ENCODE peak calls at places on chromosomes 5 and 9, in seven cellular contexts. C is cardiac muscle cell, E is hippocampal formation, S is H1, B is occipital lobe, M is midbrain, V is brain microvascular endothelial cell. Q is an unnamed sample.
A peak's percentile ranks its signal among the peaks of the same experiment; 100 is the strongest.

GRCh38 chr9:2459756-2460155 is 161.8 kb upstream of the VLDLR start:
- DNase-seq in C (no peak), E (peak; percentile 68), S (no peak), B (peak; percentile 51), M (peak; percentile 24), V (no peak), Q (peak; percentile 77)

GRCh38 chr9:122619996-122620395 is 5.5 kb downstream of the OR1Q1 start:
- DNase-seq in C (no peak), E (no peak), S (no peak), B (no peak), M (no peak), V (no peak), Q (no peak)

GRCh38 chr5:41510176-41510831 is at the start of gene PLCXD3:
- DNase-seq in C (peak; percentile 67), E (no peak), S (no peak), B (peak; percentile 29), M (no peak), V (no peak), Q (peak; percentile 22)

GRCh38 chr5:1480217-1480616 is 35.0 kb upstream of the SLC6A3 start:
- DNase-seq in C (peak; percentile 30), E (no peak), S (no peak), B (no peak), M (no peak), V (no peak), Q (peak; percentile 61)

GRCh38 chr9:94921072-94921471 is 194.6 kb downstream of the AOPEP start:
- DNase-seq in C (peak; percentile 65), E (no peak), S (no peak), B (no peak), M (no peak), V (peak; percentile 74), Q (no peak)

GRCh38 chr5:137741-138140 is 45.8 kb downstream of the PLEKHG4B start:
- DNase-seq in C (no peak), E (no peak), S (no peak), B (no peak), M (no peak), V (no peak), Q (no peak)

GRCh38 chr5:107615173-107615856 is 55.4 kb downstream of the EFNA5 start:
- DNase-seq in C (peak; percentile 12), E (no peak), S (no peak), B (no peak), M (no peak), V (no peak), Q (no peak)

GRCh38 chr5:137492321-137492720 is 6.8 kb downstream of the SPOCK1 start:
- DNase-seq in C (peak; percentile 56), E (no peak), S (no peak), B (no peak), M (no peak), V (peak; percentile 60), Q (no peak)

GRCh38 chr5:78514427-78515345 is 133.9 kb downstream of the LHFPL2 start:
- DNase-seq in C (no peak), E (no peak), S (no peak), B (no peak), M (no peak), V (no peak), Q (no peak)

GRCh38 chr9:90773593-90773992 is 28.0 kb upstream of the SYK start:
- DNase-seq in C (no peak), E (no peak), S (no peak), B (no peak), M (peak; percentile 26), V (no peak), Q (no peak)

GRCh38 chr5:96909435-96909834 is 26.4 kb upstream of the LNPEP start:
- DNase-seq in C (no peak), E (no peak), S (no peak), B (no peak), M (no peak), V (no peak), Q (no peak)

Q was measured in Ammon's horn.